ENCODE peak calls at places on chromosomes 4 and X, in seven cellular contexts. V is SK-MEL-5, C is right cardiac atrium, N is myocyte, D is natural killer cell, E is progenitor cell of endocrine pancreas, S is A172. T is an unnamed sample.

GRCh38 chr4:1177274-1178141 is 5.1 kb upstream of the SPON2 start:
- DNase-seq in S (peak), N (peak), C (peak), V (no peak), D (peak), E (no peak), T (no peak)

GRCh38 chr4:164482788-164483187 is 271.1 kb upstream of the SMIM31 start:
- DNase-seq in E (no peak), S (no peak), C (no peak), N (no peak), D (no peak), V (no peak), T (no peak)

GRCh38 chrX:140602140-140602539 is 97.3 kb upstream of the SOX3 start:
- DNase-seq in E (no peak), S (no peak), V (no peak), C (no peak), N (no peak), D (no peak), T (no peak)

GRCh38 chr4:184024637-184025036 is 119.5 kb downstream of the STOX2 start:
- DNase-seq in V (no peak), C (no peak), N (no peak), E (no peak), D (no peak), S (no peak), T (no peak)

GRCh38 chrX:41667631-41668030 is 21.1 kb upstream of the GPR34 start:
- DNase-seq in N (no peak), V (no peak), C (no peak), D (no peak), E (no peak), S (no peak), T (no peak)

GRCh38 chr4:178395798-178396197 is 953.6 kb upstream of the AGA start:
- DNase-seq in E (no peak), V (peak), C (no peak), N (no peak), S (no peak), D (no peak), T (no peak)

GRCh38 chr4:152885185-152885584 is 50.9 kb upstream of the FHDC1 start:
- DNase-seq in E (no peak), S (no peak), C (no peak), N (no peak), V (no peak), D (no peak), T (no peak)

GRCh38 chr4:20916106-20916505 is 215.8 kb downstream of the PACRGL start:
- DNase-seq in S (no peak), D (peak), N (no peak), V (no peak), E (no peak), C (no peak), T (no peak)

GRCh38 chr4:173680278-173680677 is 150.2 kb upstream of the HAND2 start:
- DNase-seq in N (no peak), C (peak), V (no peak), D (no peak), E (no peak), S (no peak), T (peak)

GRCh38 chr4:108851346-108851745 is 88.5 kb upstream of the ETNPPL start:
- DNase-seq in N (no peak), D (no peak), V (no peak), S (no peak), C (no peak), E (no peak), T (no peak)

GRCh38 chr4:185811509-185812364 is at the start of gene SORBS2:
- DNase-seq in V (peak), S (peak), E (peak), N (no peak), C (peak), D (no peak), T (no peak)

GRCh38 chr4:147782087-147782781 is 50.3 kb downstream of the ARHGAP10 start:
- DNase-seq in N (peak), D (no peak), S (peak), E (no peak), C (no peak), V (no peak), T (no peak)

GRCh38 chrX:40116925-40117324 is 19.2 kb upstream of the BCOR start:
- DNase-seq in S (no peak), N (no peak), E (no peak), V (no peak), D (no peak), C (no peak), T (no peak)

GRCh38 chr4:109378511-109378910 is 55.1 kb upstream of the SEC24B start:
- DNase-seq in S (no peak), N (no peak), V (no peak), D (no peak), E (no peak), C (no peak), T (no peak)

GRCh38 chr4:12933760-12934221 is 550.3 kb downstream of the RAB28 start:
- DNase-seq in N (no peak), C (no peak), V (peak), S (no peak), E (no peak), D (no peak), T (no peak)

GRCh38 chr4:38753021-38753806 is 29.6 kb downstream of the TLR10 start:
- DNase-seq in C (peak), D (no peak), S (peak), V (peak), E (peak), N (peak), T (peak)

GRCh38 chr4:111362891-111363290 is 740.0 kb upstream of the PITX2 start:
- DNase-seq in E (no peak), S (no peak), V (peak), C (no peak), D (no peak), N (peak), T (no peak)

GRCh38 chr4:8295471-8295870 is 25.9 kb downstream of the HTRA3 start:
- DNase-seq in D (no peak), E (no peak), C (peak), V (no peak), N (no peak), S (no peak), T (no peak)

GRCh38 chrX:138020941-138021340 is 455.0 kb downstream of the ZIC3 start:
- DNase-seq in E (no peak), N (no peak), S (no peak), C (no peak), V (no peak), D (no peak), T (no peak)

GRCh38 chr4:75845992-75846391 is 56.3 kb downstream of the PPEF2 start:
- DNase-seq in C (no peak), D (no peak), S (peak), V (no peak), N (no peak), E (no peak), T (no peak)

GRCh38 chrX:113058634-113059033 is 218.0 kb upstream of the AMOT start:
- DNase-seq in V (peak), D (no peak), N (no peak), E (no peak), S (peak), C (no peak), T (no peak)

GRCh38 chr4:52939325-52939724 is 77.2 kb downstream of the RASL11B start:
- DNase-seq in N (peak), C (no peak), S (no peak), V (no peak), E (no peak), D (no peak), T (no peak)

GRCh38 chrX:31190221-31190975 is 118.6 kb upstream of the FTHL17 start:
- DNase-seq in V (no peak), E (no peak), D (no peak), S (no peak), C (no peak), N (no peak), T (no peak)

GRCh38 chr4:75848891-75849290 is 53.4 kb downstream of the PPEF2 start:
- DNase-seq in C (no peak), E (no peak), S (peak), D (no peak), N (no peak), V (no peak), T (no peak)

GRCh38 chr4:121454251-121454979 is 73.6 kb upstream of the QRFPR start:
- DNase-seq in V (no peak), E (no peak), N (no peak), S (no peak), D (no peak), C (no peak), T (no peak)